ENCODE peak calls at places on chromosomes 2 and 18, in eight cellular contexts. E is cardiac fibroblast, V is choroid plexus epithelial cell, S is bronchial epithelial cell, M is PC-3, X is A549, O is stomach, C is BJ. L is an unnamed sample.

GRCh38 chr2:240836781-240837467 is 16.9 kb upstream of the KIF1A start:
- DNase-seq in O (no peak), E (peak; percentile 60), C (no peak), S (no peak), M (peak; percentile 4), X (no peak), V (peak; percentile 8), L (peak; percentile 48)

GRCh38 chr2:240452471-240453256 is 17.2 kb downstream of the GPC1 start:
- DNase-seq in E (peak; percentile 25), M (peak; percentile 70), S (no peak), V (peak; percentile 26), X (peak; percentile 66), C (no peak), O (peak; percentile 81), L (peak; percentile 84)

GRCh38 chr2:166042768-166043390 is 84.9 kb downstream of the SCN1A start:
- DNase-seq in O (no peak), V (peak; percentile 7), E (peak; percentile 76), X (no peak), M (peak; percentile 41), S (peak; percentile 83), C (no peak), L (no peak)

GRCh38 chr2:126889501-126890135 is 9.1 kb upstream of the TEX51 start:
- DNase-seq in X (no peak), V (no peak), C (no peak), M (no peak), E (no peak), S (no peak), O (no peak), L (no peak)

GRCh38 chr2:368386-368785 is 80.5 kb upstream of the ALKAL2 start:
- DNase-seq in M (no peak), O (no peak), S (no peak), E (no peak), V (no peak), C (no peak), X (no peak), L (no peak)

GRCh38 chr2:171367692-171368091 is 66.1 kb downstream of the METTL8 start:
- DNase-seq in S (no peak), M (no peak), X (no peak), E (no peak), V (no peak), C (no peak), O (no peak), L (no peak)

GRCh38 chr2:130391058-130391871 is 35.4 kb downstream of the PTPN18 start:
- DNase-seq in S (peak; percentile 67), C (no peak), M (peak; percentile 74), X (peak; percentile 66), E (peak; percentile 69), O (peak; percentile 86), V (peak; percentile 66), L (peak; percentile 90)

GRCh38 chr2:108074945-108075344 is 88.6 kb downstream of the SLC5A7 start:
- DNase-seq in M (no peak), S (no peak), O (no peak), X (no peak), C (no peak), E (no peak), V (peak; percentile 3), L (no peak)

GRCh38 chr2:181104512-181105121 is 124.2 kb downstream of the UBE2E3 start:
- DNase-seq in C (no peak), M (peak; percentile 81), O (no peak), S (peak; percentile 57), E (peak; percentile 87), V (peak; percentile 89), X (peak; percentile 9), L (peak; percentile 65)

GRCh38 chr2:172329404-172330059 is 97.9 kb upstream of the ITGA6 start:
- DNase-seq in X (no peak), M (no peak), V (no peak), O (peak; percentile 84), S (no peak), C (no peak), E (no peak), L (no peak)

GRCh38 chr2:75021672-75022071 is 63.2 kb downstream of the POLE4 start:
- DNase-seq in X (no peak), C (peak; percentile 45), V (peak; percentile 74), O (no peak), S (no peak), E (peak; percentile 51), M (no peak), L (peak; percentile 23)

GRCh38 chr2:949894-950626 is 589 bp upstream of the SNTG2 start:
- DNase-seq in E (no peak), S (no peak), M (no peak), X (no peak), O (no peak), C (no peak), V (no peak), L (no peak)

GRCh38 chr18:78768221-78768620 is 211.4 kb upstream of the SALL3 start:
- DNase-seq in M (no peak), O (no peak), S (no peak), V (no peak), E (no peak), X (no peak), C (no peak), L (no peak)

GRCh38 chr2:238894226-238894949 is 46.5 kb downstream of the TWIST2 start:
- DNase-seq in M (no peak), S (no peak), O (no peak), E (no peak), C (no peak), X (no peak), V (no peak), L (no peak)

GRCh38 chr2:171807130-171807529 is 86.9 kb downstream of the SLC25A12 start:
- DNase-seq in O (no peak), X (no peak), V (no peak), C (no peak), M (peak; percentile 14), E (no peak), S (peak; percentile 59), L (no peak)

GRCh38 chr2:10883880-10884529 is 27.7 kb upstream of the KCNF1 start:
- DNase-seq in X (no peak), V (no peak), C (no peak), E (no peak), O (no peak), M (no peak), S (no peak), L (no peak)

GRCh38 chr2:31675485-31675901 is 94.8 kb upstream of the SRD5A2 start:
- DNase-seq in E (no peak), V (no peak), S (no peak), X (no peak), M (peak; percentile 47), C (no peak), O (peak; percentile 36), L (no peak)

GRCh38 chr2:7209776-7210555 is 292.8 kb downstream of the RNF144A start:
- DNase-seq in E (no peak), S (no peak), V (peak; percentile 49), M (no peak), X (no peak), C (no peak), O (no peak), L (no peak)

DNA sequence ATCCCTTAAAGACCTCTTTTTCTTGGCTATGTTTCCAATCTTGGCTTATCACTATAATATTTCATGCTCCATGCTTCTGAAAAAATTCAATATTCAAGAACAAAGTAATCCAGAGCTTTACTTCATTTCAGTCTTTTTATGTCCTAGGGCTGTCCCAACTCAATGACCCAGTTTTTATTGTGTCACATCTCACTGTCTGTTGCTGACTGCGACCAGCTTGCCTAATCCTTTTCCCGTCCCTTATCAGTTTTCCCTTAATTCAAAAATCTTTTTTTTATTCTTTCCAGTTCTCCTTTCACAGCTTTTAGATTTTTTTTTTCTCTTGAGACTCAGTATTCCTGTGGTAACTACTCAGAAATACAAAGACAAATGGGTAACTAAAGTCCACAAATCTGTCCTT is 10.2 kb downstream of the TMEM17 start:
- DNase-seq in X (no peak), O (no peak), C (no peak), E (no peak), S (no peak), M (no peak), V (no peak), L (no peak)
- H3K4me3 ChIP-seq in X (no peak overlapping the region), O (no peak overlapping the region), C (no peak overlapping the region), E (no peak overlapping the region), S (no peak overlapping the region), M (no peak overlapping the region), V (no peak overlapping the region), L (no peak overlapping the region)

DNA sequence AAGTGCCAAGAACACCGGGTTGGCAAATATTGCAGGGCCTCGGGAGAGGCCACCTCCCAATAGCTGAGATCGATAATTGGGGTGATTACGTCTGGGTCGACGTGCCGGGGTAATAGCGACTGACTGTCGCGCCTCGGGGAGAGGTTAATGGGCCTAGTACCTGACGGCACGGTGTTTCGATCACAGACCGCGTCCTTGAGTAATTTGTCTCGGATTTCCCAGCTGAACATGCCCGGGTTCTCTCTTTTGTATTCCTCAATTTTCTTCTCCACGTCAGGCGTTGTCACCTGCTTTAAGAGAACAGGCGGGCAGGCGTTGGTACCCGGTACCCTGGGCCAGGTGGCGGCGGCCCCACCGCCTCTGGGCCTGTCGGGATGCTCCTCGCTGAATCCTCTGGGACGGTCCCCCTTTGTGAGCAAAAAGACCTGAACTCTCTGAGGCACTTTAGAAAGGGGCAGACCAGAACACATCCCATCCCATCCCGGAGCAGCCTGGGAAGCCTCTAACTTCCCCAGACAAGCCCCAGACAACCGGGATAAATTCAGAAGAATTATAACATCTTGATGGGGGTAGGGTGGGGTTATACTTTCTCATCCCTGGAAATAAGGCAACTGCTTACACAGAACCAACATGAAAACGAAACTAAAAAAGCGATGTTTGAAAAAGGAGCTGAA is 3.3 kb downstream of the PAX3 start:
- DNase-seq in X (no peak), S (no peak), O (no peak), E (no peak), M (no peak), C (no peak), V (peak; percentile 23), L (no peak)
- H3K4me3 ChIP-seq in X (peak overlapping the region; percentile 26), S (no peak overlapping the region), O (peak overlapping the region; percentile 15), E (peak overlapping the region; percentile 19), M (peak overlapping the region; percentile 21), C (peak overlapping the region; percentile 38), V (peak overlapping the region; percentile 24), L (no peak overlapping the region)

DNA sequence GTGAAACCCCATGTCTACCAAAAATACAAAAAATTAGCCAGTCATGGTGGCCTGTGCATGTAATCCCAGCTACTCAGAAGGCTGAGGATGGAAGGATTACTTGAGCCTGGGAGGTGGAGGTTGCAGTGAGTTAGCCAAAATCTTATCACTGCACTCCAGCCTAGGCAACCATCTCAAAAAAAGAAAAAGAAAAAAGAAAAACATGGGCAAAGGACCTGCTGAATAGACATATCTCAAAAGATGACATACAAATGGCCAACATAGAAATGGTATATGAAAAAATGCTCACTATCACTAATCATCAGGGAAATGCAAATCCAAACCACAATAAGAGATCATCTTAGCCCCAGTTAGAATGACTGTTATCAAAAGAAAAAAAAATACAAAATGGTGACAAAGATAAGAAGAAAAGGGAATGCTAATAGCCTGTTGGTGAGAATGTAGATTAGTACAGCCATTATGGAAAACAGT is 1.4 kb upstream of the TGOLN2 start:
- DNase-seq in X (no peak), S (no peak), M (no peak), C (no peak), E (no peak), V (no peak), O (no peak), L (no peak)
- H3K4me3 ChIP-seq in X (no peak overlapping the region), S (no peak overlapping the region), M (no peak overlapping the region), C (no peak overlapping the region), E (no peak overlapping the region), V (no peak overlapping the region), O (no peak overlapping the region), L (no peak overlapping the region)

GRCh38 chr2:26203091-26203490 is 30.2 kb downstream of the GAREM2 start:
- DNase-seq in X (no peak), M (no peak), E (no peak), S (no peak), O (no peak), C (no peak), V (no peak), L (no peak)
- H3K4me3 ChIP-seq in X (no peak overlapping the region), M (no peak overlapping the region), E (no peak overlapping the region), S (no peak overlapping the region), O (no peak overlapping the region), C (no peak overlapping the region), V (no peak overlapping the region), L (no peak overlapping the region)

GRCh38 chr2:180017764-180018163 is 10.7 kb upstream of the CWC22 start:
- DNase-seq in S (peak; percentile 58), O (peak; percentile 32), X (no peak), M (peak; percentile 48), E (peak; percentile 86), C (no peak), V (peak; percentile 48), L (no peak)
- H3K4me3 ChIP-seq in S (no peak overlapping the region), O (no peak overlapping the region), X (no peak overlapping the region), M (no peak overlapping the region), E (no peak overlapping the region), C (no peak overlapping the region), V (no peak overlapping the region), L (no peak overlapping the region)

L was measured in hepatocyte.